ENCODE peak calls at places on chromosomes 13 and 19, in four cellular contexts. V is HFFc6, H is lung, Z is fibroblast of lung. M is an unnamed sample.
A peak's percentile ranks its signal among the peaks of the same experiment; 100 is the strongest.

GRCh38 chr19:48481846-48482639 is 12.9 kb downstream of the CYTH2 start:
- DNase-seq in V (peak; percentile 60), H (no peak), Z (no peak), M (no peak)

GRCh38 chr13:52713894-52714293 is 25.7 kb downstream of the CNMD start:
- DNase-seq in V (no peak), H (peak; percentile 30), Z (no peak), M (peak; percentile 50)

GRCh38 chr19:10109528-10109927 is 2.0 kb upstream of the P2RY11 start:
- DNase-seq in V (no peak), H (no peak), Z (no peak), M (no peak)

GRCh38 chr13:23724196-23724970 is 154.2 kb downstream of the TNFRSF19 start:
- DNase-seq in V (peak; percentile 22), H (no peak), Z (peak; percentile 49), M (no peak)

GRCh38 chr19:55777528-55777927 is 8.6 kb downstream of the RFPL4AL1 start:
- DNase-seq in V (no peak), H (no peak), Z (no peak), M (no peak)

GRCh38 chr13:20609145-20609544 is 42.2 kb downstream of the IFT88 start:
- DNase-seq in V (peak; percentile 77), H (no peak), Z (peak; percentile 85), M (no peak)

GRCh38 chr19:33304760-33305647 is 2.7 kb upstream of the CEBPA start:
- DNase-seq in V (no peak), H (peak; percentile 79), Z (no peak), M (no peak)

GRCh38 chr19:21698215-21698614 is 69.2 kb downstream of the ZNF100 start:
- DNase-seq in V (peak; percentile 26), H (no peak), Z (peak; percentile 3), M (no peak)

GRCh38 chr19:1172353-1173159 is 1.5 kb downstream of the SBNO2 start:
- DNase-seq in V (peak; percentile 77), H (no peak), Z (peak; percentile 63), M (no peak)

GRCh38 chr13:95707035-95707434 is 30.1 kb downstream of the DNAJC3 start:
- DNase-seq in V (no peak), H (no peak), Z (no peak), M (no peak)

GRCh38 chr13:95706356-95706755 is 29.4 kb downstream of the DNAJC3 start:
- DNase-seq in V (no peak), H (no peak), Z (no peak), M (no peak)

GRCh38 chr13:95708390-95708774 is 31.4 kb downstream of the DNAJC3 start:
- DNase-seq in V (no peak), H (no peak), Z (no peak), M (no peak)

GRCh38 chr13:95707442-95708389 is 30.8 kb downstream of the DNAJC3 start:
- DNase-seq in V (no peak), H (no peak), Z (no peak), M (peak; percentile 65)

DNA sequence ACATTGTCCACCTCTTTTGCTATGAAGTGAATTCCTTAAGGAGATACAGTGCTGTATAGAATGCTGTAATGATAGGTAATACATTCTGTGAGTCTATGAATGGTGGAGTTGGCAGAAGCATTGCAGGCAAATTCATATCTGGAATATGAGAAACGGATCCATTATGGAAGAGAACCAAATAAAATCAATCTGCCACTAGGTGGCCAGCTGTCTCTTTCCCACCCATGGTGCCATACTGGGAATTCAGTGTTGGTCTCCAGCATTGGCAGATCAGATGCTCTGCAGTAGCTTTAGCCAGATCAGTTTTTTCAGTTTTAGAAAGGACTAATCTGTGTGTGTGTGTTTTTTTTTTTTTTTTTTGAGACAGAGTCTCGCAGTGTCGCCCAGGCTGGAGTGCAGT is 27.6 kb downstream of the DNAJC3 start:
- DNase-seq in V (no peak), H (no peak), Z (no peak), M (no peak)
- TF ChIP-seq CTCF in V (peak; percentile 74), H (no peak), Z (peak; percentile 32), M (peak; percentile 37)

GRCh38 chr19:5987077-5987818 is 9.3 kb upstream of the RANBP3 start:
- DNase-seq in V (peak; percentile 66), H (peak; percentile 78), Z (peak; percentile 62), M (peak; percentile 75)
- TF ChIP-seq CTCF in V (peak; percentile 96), H (peak; percentile 88), Z (peak; percentile 95), M (peak; percentile 86)

GRCh38 chr19:50435627-50436026 is 2.9 kb downstream of the MYBPC2 start:
- DNase-seq in V (no peak), H (no peak), Z (no peak), M (no peak)
- TF ChIP-seq CTCF in V (no peak), H (no peak), Z (no peak), M (no peak)

DNA sequence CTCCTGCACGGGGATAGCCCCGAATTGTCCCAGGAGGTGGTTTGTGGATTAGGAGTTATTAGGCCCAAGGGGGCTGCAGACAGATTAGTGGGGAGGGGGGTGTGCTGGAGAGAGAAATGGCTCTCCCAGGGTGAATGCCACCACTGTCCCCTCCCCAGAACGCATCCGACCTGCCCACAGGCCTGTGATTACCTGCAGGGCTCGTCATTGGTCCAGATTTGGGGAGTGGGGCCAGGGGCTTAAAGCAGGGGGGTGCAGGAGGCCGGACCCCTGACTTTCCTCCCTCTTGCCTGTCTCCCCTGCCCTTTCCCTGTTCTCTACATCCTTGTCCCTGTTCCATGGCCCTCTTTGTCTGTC is 1.2 kb downstream of the NRTN start:
- DNase-seq in V (no peak), H (no peak), Z (no peak), M (no peak)
- TF ChIP-seq CTCF in V (peak; percentile 26), H (no peak), Z (no peak), M (peak; percentile 13)

DNA sequence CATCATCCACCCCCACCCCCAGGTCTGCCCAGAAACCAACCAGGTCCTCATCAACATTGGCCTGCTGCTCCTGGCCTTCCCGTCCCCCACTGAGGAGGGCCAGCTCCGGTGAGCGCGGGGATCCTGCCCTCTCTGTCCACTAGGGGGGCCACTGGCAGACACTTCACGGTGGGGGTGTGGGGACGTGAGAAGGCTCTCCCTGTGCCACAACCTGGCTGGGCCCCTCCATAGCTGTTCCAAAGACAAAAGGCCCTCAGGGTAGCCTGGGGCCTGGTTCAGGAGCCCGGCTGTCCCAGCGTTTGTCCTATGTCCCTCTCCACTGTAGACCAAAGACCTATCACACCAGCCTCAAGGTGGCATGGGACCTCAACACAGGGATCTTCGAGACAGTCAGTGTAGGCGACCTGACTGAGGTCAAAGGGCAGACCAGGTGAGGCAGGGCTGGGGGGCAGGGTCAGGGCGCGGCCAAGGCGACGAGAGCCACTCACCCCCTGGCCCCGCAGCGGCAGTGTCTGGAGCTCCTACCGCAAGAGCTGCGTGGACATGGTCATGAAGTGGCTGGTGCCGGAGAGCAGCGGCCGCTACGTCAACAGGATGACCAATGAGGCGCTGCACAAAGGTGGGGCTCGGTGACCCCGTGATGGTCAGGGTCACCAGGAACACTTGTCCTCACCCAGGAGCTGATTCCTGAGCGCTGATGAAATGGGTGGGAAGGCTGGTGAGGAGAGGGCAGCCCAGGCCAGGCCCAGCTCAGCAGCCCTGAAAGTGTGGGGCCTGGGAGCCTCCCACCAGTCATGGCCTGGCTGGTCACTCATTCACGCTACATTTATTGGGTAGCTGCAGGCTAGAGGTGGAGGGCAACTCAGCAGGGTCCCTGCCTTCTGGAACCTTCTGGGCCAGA is 7.9 kb downstream of the DCAF15 start:
- DNase-seq in V (no peak), H (no peak), Z (no peak), M (no peak)
- TF ChIP-seq CTCF in V (peak; percentile 68), H (no peak), Z (peak; percentile 14), M (peak; percentile 28)

GRCh38 chr13:98143601-98144500 is 957 bp downstream of the FARP1 start:
- DNase-seq in V (peak; percentile 23), H (no peak), Z (peak; percentile 52), M (no peak)

GRCh38 chr13:98143157-98143553 is 261 bp downstream of the FARP1 start:
- DNase-seq in V (no peak), H (no peak), Z (no peak), M (no peak)

GRCh38 chr13:98142427-98143156 is at the start of gene FARP1:
- DNase-seq in V (peak; percentile 41), H (peak; percentile 71), Z (peak; percentile 64), M (no peak)

GRCh38 chr13:98141938-98142426 is 912 bp upstream of the FARP1 start:
- DNase-seq in V (no peak), H (peak; percentile 33), Z (no peak), M (no peak)

GRCh38 chr13:98144501-98145350 is 1.8 kb downstream of the FARP1 start:
- DNase-seq in V (peak; percentile 72), H (no peak), Z (peak; percentile 62), M (no peak)
- TF ChIP-seq CTCF in V (peak; percentile 65), H (no peak), Z (peak; percentile 42), M (no peak)

GRCh38 chr13:109904218-109904617 is 117.8 kb upstream of the IRS2 start:
- DNase-seq in V (no peak), H (no peak), Z (no peak), M (no peak)
- TF ChIP-seq CTCF in V (no peak), H (no peak), Z (no peak), M (no peak)

DNA sequence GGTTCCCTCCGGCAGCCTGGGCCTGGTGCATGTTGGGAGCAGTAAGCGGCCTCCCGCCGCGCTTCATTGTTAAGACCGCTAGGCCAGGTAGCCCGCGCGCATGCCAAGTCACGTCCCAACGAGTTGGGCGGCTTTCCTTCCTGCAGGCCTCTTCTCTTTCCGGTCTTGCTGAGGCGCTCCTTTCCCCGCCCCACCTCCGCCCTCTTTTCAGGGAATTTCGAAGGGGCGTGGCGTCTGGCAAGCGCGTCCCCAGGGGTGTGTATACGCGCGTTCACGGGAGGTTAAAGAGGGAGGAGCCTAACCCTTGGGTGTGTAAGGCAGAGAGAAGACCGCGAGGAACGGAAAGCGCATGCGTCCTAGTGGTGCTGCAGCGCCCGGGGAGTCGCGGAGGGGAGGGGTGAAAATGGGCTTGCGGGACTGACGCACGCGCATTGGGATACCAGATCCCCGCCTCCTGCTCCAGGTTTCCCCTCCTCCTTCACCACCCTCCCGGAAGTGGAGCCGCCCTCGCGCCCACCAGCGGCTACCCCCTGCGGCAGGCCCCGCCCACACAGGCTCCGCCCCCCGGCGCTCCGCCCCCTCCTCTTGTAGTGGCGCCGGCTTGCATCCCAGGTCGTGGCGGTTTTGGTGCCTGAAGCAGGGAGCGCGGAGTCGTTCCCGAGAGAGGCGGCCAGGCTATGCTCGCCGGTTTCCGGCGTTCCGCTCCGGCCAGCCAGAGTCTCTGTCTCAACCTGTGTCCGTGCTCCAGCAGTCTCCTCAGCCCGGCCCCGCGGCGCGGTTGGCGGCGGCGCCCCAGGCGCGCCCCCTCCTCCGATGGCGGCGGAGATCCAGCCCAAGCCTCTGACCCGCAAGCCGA is at the start of gene WDFY2:
- DNase-seq in V (peak; percentile 99), H (peak; percentile 100), Z (peak; percentile 100), M (peak; percentile 100)
- TF ChIP-seq CTCF in V (no peak), H (no peak), Z (no peak), M (no peak)